ENCODE peak calls at places on chromosome 20, in six cellular contexts. V is GM23338, K is heart right ventricle, U is cardiac fibroblast, W is astrocyte, O is endothelial cell of umbilical vein. T is an unnamed sample.

GRCh38 chr20:19867940-19868371 is 109.9 kb downstream of the RIN2 start:
- DNase-seq in U (no peak), K (peak), W (no peak), V (no peak), O (no peak), T (no peak)

GRCh38 chr20:37880726-37881591 is 22.0 kb upstream of the VSTM2L start:
- DNase-seq in K (peak), O (no peak), W (no peak), U (peak), V (no peak), T (peak)

GRCh38 chr20:32672982-32673727 is 586 bp downstream of the C20orf203 start:
- DNase-seq in W (no peak), U (no peak), O (no peak), K (no peak), V (peak), T (no peak)

GRCh38 chr20:25022680-25023079 is 30.1 kb upstream of the APMAP start:
- DNase-seq in U (no peak), K (no peak), O (no peak), V (no peak), W (no peak), T (peak)

GRCh38 chr20:22768779-22769178 is 184.4 kb upstream of the FOXA2 start:
- DNase-seq in W (no peak), U (peak), K (no peak), V (peak), O (no peak), T (peak)

GRCh38 chr20:37651932-37652331 is 41.9 kb upstream of the CTNNBL1 start:
- DNase-seq in O (peak), V (peak), K (peak), U (peak), W (no peak), T (peak)

GRCh38 chr20:64084209-64085152 is at the start of gene LKAAEAR1:
- DNase-seq in U (no peak), K (no peak), V (peak), O (no peak), W (no peak), T (no peak)

GRCh38 chr20:40459299-40459698 is 229.7 kb downstream of the MAFB start:
- DNase-seq in V (no peak), W (no peak), U (no peak), K (no peak), O (no peak), T (no peak)

GRCh38 chr20:31806564-31807355 is 12.4 kb upstream of the MYLK2 start:
- DNase-seq in K (no peak), W (peak), U (no peak), O (no peak), V (no peak), T (no peak)

GRCh38 chr20:37265152-37265551 is 3.5 kb upstream of the GHRH start:
- DNase-seq in O (no peak), V (no peak), W (no peak), K (no peak), U (no peak), T (peak)

GRCh38 chr20:49568491-49569151 is 684 bp upstream of the PTGIS start:
- DNase-seq in O (no peak), U (peak), V (peak), W (peak), K (no peak), T (no peak)
- H3K4me3 ChIP-seq in O (peak), U (no peak), V (peak), W (no peak), K (peak), T (no peak)

GRCh38 chr20:62685781-62686555 is 22.7 kb upstream of the NTSR1 start:
- DNase-seq in V (no peak), K (no peak), W (no peak), U (no peak), O (no peak), T (no peak)

GRCh38 chr20:62688855-62689460 is 19.7 kb upstream of the NTSR1 start:
- DNase-seq in U (no peak), W (peak), V (no peak), O (peak), K (no peak), T (peak)

GRCh38 chr20:62684986-62685385 is 23.6 kb upstream of the NTSR1 start:
- DNase-seq in U (no peak), V (no peak), W (no peak), O (no peak), K (no peak), T (no peak)

GRCh38 chr20:62688083-62688482 is 20.6 kb upstream of the NTSR1 start:
- DNase-seq in K (no peak), O (no peak), U (no peak), W (no peak), V (no peak), T (no peak)

DNA sequence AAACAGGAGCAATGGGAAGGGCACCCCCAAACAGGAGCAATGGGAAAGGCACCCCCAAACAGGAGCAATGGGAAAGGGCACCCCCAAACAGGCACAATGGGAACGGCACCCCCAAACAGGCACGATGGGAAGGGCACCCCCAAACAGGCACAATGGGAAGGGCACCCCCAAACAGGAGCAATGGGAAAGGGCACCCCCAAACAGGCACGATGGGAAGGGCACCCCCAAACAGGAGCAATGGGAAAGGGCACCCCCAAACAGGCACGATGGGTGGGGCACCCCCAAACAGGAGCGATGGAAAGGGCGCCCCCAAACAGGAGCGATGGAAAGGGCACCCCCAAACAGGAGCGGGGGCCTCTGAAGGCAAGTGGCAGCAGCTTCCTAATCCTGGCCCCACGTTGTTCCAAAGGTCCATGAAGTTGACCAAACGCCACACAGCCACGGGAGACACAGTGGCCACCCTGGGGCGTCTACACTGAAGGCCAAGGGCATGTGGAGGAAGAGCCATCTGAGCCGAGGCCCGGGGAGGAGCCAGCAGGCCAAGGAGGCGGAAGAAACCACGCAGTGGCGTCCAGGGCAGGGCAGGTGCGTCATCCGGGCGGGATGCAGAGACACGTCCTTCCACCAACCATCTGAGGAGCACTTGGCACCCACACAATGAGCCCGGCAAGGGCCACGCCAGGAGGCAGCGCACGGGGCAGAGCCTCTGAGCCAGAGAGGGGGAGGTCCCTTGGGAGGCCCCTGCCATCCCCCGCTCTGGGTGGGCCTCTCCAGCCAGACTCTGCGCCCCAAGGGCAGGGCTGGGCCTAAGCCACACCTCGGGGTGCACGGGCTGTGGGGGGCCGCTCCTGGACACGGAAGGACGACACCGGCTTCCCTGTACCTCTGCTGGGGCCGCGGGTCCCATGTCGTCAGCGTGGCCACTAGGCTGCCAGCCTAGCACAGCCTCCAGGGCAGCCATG is 21.5 kb upstream of the NTSR1 start:
- DNase-seq in K (no peak), V (no peak), W (no peak), O (no peak), U (no peak), T (peak)
- TF ChIP-seq CTCF in K (no peak), V (no peak), W (no peak), O (no peak), U (no peak), T (no peak)

DNA sequence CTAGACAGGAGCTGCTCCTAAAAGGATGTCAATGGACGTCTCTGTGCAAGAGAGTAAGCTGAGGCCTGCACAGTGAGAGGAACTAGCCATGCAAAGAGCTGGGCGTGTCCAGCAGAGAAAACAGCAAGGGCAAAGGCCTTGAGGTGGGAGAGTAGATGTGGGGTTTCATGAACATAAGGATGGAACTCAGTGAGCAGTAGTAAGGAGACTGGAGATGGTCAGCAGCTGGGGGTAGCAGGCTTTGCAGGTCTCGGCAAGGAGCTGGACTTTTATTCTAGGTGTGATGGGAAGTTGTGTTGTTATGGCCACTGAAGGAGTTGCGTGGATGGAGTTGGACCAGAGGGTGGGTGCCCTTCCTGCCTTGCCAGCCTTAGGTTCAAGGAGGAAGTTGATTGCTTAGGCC is 90.7 kb upstream of the SIRPA start:
- DNase-seq in U (no peak), W (no peak), O (no peak), V (no peak), K (no peak), T (no peak)
- H3K4me3 ChIP-seq in U (no peak), W (no peak), O (no peak), V (no peak), K (no peak), T (no peak)

GRCh38 chr20:60627751-60628565 is 624.1 kb upstream of the CDH4 start:
- DNase-seq in U (no peak), O (no peak), V (peak), W (no peak), K (no peak), T (no peak)
- TF ChIP-seq CTCF in U (no peak), O (no peak), V (peak), W (no peak), K (no peak), T (no peak)

GRCh38 chr20:35451295-35451694 is 4.1 kb upstream of the CEP250 start:
- DNase-seq in U (no peak), O (no peak), K (no peak), W (no peak), V (no peak), T (peak)

GRCh38 chr20:35458388-35458787 is 3.0 kb downstream of the CEP250 start:
- DNase-seq in U (no peak), O (no peak), K (no peak), V (no peak), W (no peak), T (no peak)

GRCh38 chr20:35454881-35455609 is at the start of gene CEP250:
- DNase-seq in W (peak), K (peak), V (peak), U (peak), O (peak), T (peak)

GRCh38 chr20:35448788-35449373 is 6.5 kb upstream of the CEP250 start:
- DNase-seq in W (no peak), V (no peak), O (no peak), K (no peak), U (no peak), T (no peak)

GRCh38 chr20:35453647-35454046 is 1.8 kb upstream of the CEP250 start:
- DNase-seq in V (no peak), W (no peak), U (no peak), O (no peak), K (no peak), T (no peak)
- H3K4me3 ChIP-seq in V (peak), W (peak), U (no peak), O (no peak), K (peak), T (peak)

DNA sequence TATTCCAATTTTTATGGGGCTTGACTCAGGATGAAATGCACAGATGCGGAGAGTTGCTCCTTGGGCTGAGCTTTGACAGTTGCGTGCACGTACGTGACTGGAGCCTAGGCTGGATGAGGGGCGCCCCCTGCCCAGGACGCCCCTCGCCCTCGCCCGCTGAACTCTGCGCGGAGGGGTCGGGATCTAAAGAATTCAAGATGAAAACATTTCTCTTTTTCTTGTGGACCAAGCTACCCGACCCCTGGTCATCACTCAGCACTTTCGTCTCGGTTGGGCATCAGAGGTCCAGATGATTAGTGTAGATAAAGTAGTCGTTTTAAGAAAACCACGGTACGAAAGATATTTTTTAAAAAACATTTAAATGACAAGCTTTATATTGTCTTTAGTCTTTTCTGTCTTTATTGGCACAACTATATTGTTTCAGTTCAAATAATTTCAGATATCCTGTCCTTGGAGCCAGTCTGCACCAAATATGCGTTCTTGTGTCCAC is 745 bp downstream of the DTD1 start:
- DNase-seq in W (no peak), K (no peak), V (peak), O (no peak), U (no peak), T (no peak)
- TF ChIP-seq CTCF in W (no peak), K (no peak), V (no peak), O (no peak), U (no peak), T (no peak)

GRCh38 chr20:13009682-13010406 is 1.1 kb downstream of the SPTLC3 start:
- DNase-seq in O (peak), W (peak), K (peak), U (peak), V (no peak), T (peak)
- H3K4me3 ChIP-seq in O (no peak), W (peak), K (peak), U (peak), V (no peak), T (peak)